ENCODE peak calls at places on chromosomes 12 and 14, in four cellular contexts. One of them, this sample, is unnamed.
A peak's percentile ranks its signal among the peaks of the same experiment; 100 is the strongest.

GRCh38 chr12:28023156-28023887 is 50.8 kb upstream of the PTHLH start:
- DNase-seq in HepG2: peak; percentile 20
- DNase-seq in HCT116: peak; percentile 53
- DNase-seq in H1: no peak
- DNase-seq in this sample: peak; percentile 30

GRCh38 chr12:127509066-127509778 is 757.7 kb upstream of the TMEM132C start:
- DNase-seq in HepG2: no peak
- DNase-seq in HCT116: no peak
- DNase-seq in H1: no peak
- DNase-seq in this sample: no peak

GRCh38 chr12:121980211-121980891 is 41.3 kb upstream of the BCL7A start:
- DNase-seq in HepG2: no peak
- DNase-seq in HCT116: no peak
- DNase-seq in H1: no peak
- DNase-seq in this sample: no peak

GRCh38 chr14:88299865-88300264 is 23.2 kb downstream of the KCNK10 start:
- DNase-seq in HepG2: no peak
- DNase-seq in HCT116: no peak
- DNase-seq in H1: no peak
- DNase-seq in this sample: no peak

GRCh38 chr12:47975036-47975620 is 11.7 kb downstream of the TMEM106C start:
- DNase-seq in HepG2: no peak
- DNase-seq in HCT116: no peak
- DNase-seq in H1: no peak
- DNase-seq in this sample: no peak

GRCh38 chr12:99265648-99266047 is 381.9 kb upstream of the GARIN6 start:
- DNase-seq in HepG2: no peak
- DNase-seq in HCT116: no peak
- DNase-seq in H1: no peak
- DNase-seq in this sample: no peak

GRCh38 chr14:76434220-76434619 is 58.3 kb downstream of the ESRRB start:
- DNase-seq in HepG2: no peak
- DNase-seq in HCT116: no peak
- DNase-seq in H1: no peak
- DNase-seq in this sample: no peak

GRCh38 chr12:132003846-132004245 is 54.1 kb downstream of the EP400 start:
- DNase-seq in HepG2: no peak
- DNase-seq in HCT116: no peak
- DNase-seq in H1: no peak
- DNase-seq in this sample: no peak

GRCh38 chr14:97538749-97539388 is 741.7 kb downstream of the VRK1 start:
- DNase-seq in HepG2: no peak
- DNase-seq in HCT116: no peak
- DNase-seq in H1: no peak
- DNase-seq in this sample: no peak

GRCh38 chr12:57166971-57167371 is 19.6 kb upstream of the LRP1-AS start:
- DNase-seq in HepG2: no peak
- DNase-seq in HCT116: no peak
- DNase-seq in H1: no peak
- DNase-seq in this sample: peak; percentile 47

GRCh38 chr12:120928864-120929652 is 24.9 kb upstream of the SPPL3 start:
- DNase-seq in HepG2: no peak
- DNase-seq in HCT116: peak; percentile 90
- DNase-seq in H1: peak; percentile 66
- DNase-seq in this sample: no peak

GRCh38 chr12:51653431-51653830 is 62.4 kb downstream of the SCN8A start:
- DNase-seq in HepG2: no peak
- DNase-seq in HCT116: no peak
- DNase-seq in H1: no peak
- DNase-seq in this sample: no peak

GRCh38 chr12:12705833-12706520 is 10.0 kb upstream of the GPR19 start:
- DNase-seq in HepG2: no peak
- DNase-seq in HCT116: no peak
- DNase-seq in H1: no peak
- DNase-seq in this sample: no peak
- TF ChIP-seq FOSL1 in HepG2: no peak
- TF ChIP-seq FOSL1 in HCT116: no peak
- TF ChIP-seq FOSL1 in H1: no peak
- TF ChIP-seq FOSL1 in this sample: no peak

GRCh38 chr12:26195641-26196423 is 459 bp downstream of the SSPN start:
- DNase-seq in HepG2: no peak
- DNase-seq in HCT116: no peak
- DNase-seq in H1: peak; percentile 64
- DNase-seq in this sample: no peak
- TF ChIP-seq FOSL1 in HepG2: no peak
- TF ChIP-seq FOSL1 in HCT116: no peak
- TF ChIP-seq FOSL1 in H1: no peak
- TF ChIP-seq FOSL1 in this sample: no peak

DNA sequence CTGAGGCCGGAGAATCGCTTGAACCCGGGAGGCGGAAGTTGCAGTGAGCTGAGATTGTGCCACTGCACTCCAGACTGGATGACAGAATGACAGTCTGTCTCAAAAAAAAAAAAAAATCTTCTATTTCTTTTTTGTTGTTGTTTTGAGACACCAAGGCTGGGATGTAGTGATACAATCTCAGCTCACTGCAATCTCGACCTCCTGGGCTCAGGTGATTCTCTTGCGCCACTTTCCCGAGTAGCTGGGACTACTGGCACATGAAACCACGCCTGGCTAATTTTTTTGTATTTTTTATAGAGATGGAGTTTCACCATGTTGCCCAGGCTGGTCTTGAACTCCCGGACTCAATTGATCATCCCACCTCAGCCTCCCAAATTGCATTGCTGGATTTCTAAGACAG is 7.3 kb upstream of the SNRNP35 start:
- DNase-seq in HepG2: no peak
- DNase-seq in HCT116: no peak
- DNase-seq in H1: no peak
- DNase-seq in this sample: no peak
- TF ChIP-seq FOSL1 in HepG2: no peak
- TF ChIP-seq FOSL1 in HCT116: no peak
- TF ChIP-seq FOSL1 in H1: no peak
- TF ChIP-seq FOSL1 in this sample: no peak

DNA sequence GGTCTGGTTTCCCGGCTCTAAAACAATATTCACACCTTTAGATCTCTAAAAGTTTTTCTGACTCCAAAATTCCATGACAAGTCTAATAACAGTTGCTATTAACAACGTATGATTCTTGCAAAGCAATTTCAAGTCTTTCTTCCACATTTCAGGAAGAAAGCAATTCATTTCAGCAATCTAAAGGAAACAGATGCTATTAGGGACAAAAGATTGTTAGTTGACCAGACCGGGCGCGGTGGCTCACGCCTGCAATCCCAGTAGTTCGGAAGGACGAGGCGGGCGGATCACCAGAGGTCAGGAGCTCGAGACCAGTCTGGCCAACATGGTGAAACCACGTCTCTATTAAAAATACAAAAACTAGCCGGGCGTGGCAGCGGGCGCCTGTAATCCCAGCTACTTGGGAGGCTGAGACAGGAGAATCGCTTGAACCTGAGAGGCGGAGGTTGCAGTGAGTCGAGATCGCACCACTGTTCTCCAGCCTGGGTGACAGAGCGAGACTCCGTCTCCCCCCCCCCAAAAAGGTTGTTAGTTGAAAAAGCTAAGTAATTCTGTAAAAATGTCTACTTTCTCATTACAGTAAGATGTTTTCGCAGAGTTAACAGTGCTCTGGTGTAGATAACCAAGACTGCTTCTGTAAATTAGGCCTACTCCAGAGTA is 1.3 kb downstream of the BTBD7 start:
- DNase-seq in HepG2: no peak
- DNase-seq in HCT116: no peak
- DNase-seq in H1: no peak
- DNase-seq in this sample: no peak
- TF ChIP-seq FOSL1 in HepG2: no peak
- TF ChIP-seq FOSL1 in HCT116: no peak
- TF ChIP-seq FOSL1 in H1: no peak
- TF ChIP-seq FOSL1 in this sample: no peak

GRCh38 chr12:6613015-6613775 is 6.0 kb upstream of the CHD4 start:
- DNase-seq in HepG2: peak; percentile 62
- DNase-seq in HCT116: peak; percentile 45
- DNase-seq in H1: no peak
- DNase-seq in this sample: peak; percentile 82
- TF ChIP-seq FOSL1 in HepG2: no peak
- TF ChIP-seq FOSL1 in HCT116: no peak
- TF ChIP-seq FOSL1 in H1: no peak
- TF ChIP-seq FOSL1 in this sample: no peak

DNA sequence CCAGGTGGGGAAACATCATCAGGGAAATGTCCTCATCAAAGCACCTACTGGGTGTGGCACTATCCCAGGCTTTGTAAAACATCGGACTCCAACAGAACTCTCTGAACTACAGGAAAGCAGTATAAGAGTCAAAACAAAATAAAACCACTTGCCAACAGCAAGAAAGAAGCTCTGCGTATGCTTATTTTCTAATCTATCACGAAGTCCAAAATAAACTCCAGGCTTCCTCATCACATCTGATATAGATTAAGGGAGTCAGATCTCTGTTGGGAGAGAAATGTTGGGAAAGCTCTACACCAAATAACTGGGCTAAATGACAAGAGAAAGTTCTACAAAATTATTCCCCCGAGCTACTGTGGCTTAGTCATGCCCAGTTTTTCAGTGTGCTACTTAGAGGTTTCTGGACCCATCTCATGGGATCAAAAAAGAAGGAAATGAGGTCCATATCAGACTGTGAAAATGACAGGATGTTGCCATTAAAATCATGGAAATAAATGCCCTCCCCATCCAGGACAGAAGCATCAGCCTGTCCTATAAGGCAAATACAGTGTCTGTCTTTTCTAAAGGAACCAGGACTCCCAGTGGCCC is 149.6 kb downstream of the STXBP6 start:
- DNase-seq in HepG2: no peak
- DNase-seq in HCT116: no peak
- DNase-seq in H1: no peak
- DNase-seq in this sample: no peak
- TF ChIP-seq FOSL1 in HepG2: no peak
- TF ChIP-seq FOSL1 in HCT116: no peak
- TF ChIP-seq FOSL1 in H1: no peak
- TF ChIP-seq FOSL1 in this sample: no peak

GRCh38 chr12:67991158-67991557 is 1.9 kb downstream of the IFNG-AS1 start:
- DNase-seq in HepG2: no peak
- DNase-seq in HCT116: no peak
- DNase-seq in H1: no peak
- DNase-seq in this sample: no peak
- TF ChIP-seq FOSL1 in HepG2: no peak
- TF ChIP-seq FOSL1 in HCT116: no peak
- TF ChIP-seq FOSL1 in H1: no peak
- TF ChIP-seq FOSL1 in this sample: no peak

This sample was measured in K562.